ENCODE peak calls at places on chromosomes 3 and 15, in six cellular contexts. N is GM12891, G is GM12878, S is HepG2, X is K562, V is H1. U is an unnamed sample.

GRCh38 chr3:55407426-55407820 is 79.7 kb downstream of the WNT5A start:
- DNase-seq in S (no peak), X (no peak), V (no peak), N (no peak), G (no peak), U (no peak)

GRCh38 chr3:118817748-118818165 is 216.9 kb downstream of the IGSF11 start:
- DNase-seq in X (peak; percentile 33), S (peak; percentile 48), V (no peak), N (peak; percentile 11), G (no peak), U (no peak)

GRCh38 chr3:74268753-74269152 is 345.7 kb downstream of the CNTN3 start:
- DNase-seq in S (no peak), N (no peak), G (no peak), X (no peak), V (no peak), U (no peak)

GRCh38 chr3:164095279-164095678 is 983.0 kb downstream of the SI start:
- DNase-seq in N (no peak), S (no peak), V (no peak), G (no peak), X (no peak), U (no peak)

GRCh38 chr3:81864273-81864672 is 102.8 kb upstream of the GBE1 start:
- DNase-seq in S (no peak), N (no peak), X (no peak), G (no peak), V (no peak), U (no peak)

GRCh38 chr3:171453175-171453868 is 6.9 kb downstream of the TNIK start:
- DNase-seq in V (peak; percentile 83), N (no peak), X (peak; percentile 54), S (no peak), G (no peak), U (no peak)

GRCh38 chr15:56963126-56963525 is 44.7 kb downstream of the TCF12 start:
- DNase-seq in G (no peak), S (no peak), N (no peak), X (no peak), V (no peak), U (no peak)

GRCh38 chr3:138460536-138461205 is 26.3 kb downstream of the ESYT3 start:
- DNase-seq in X (no peak), G (no peak), V (peak; percentile 36), N (no peak), S (no peak), U (no peak)

GRCh38 chr15:55289573-55290360 is at the start of gene RAB27A:
- DNase-seq in N (peak; percentile 53), G (no peak), V (peak; percentile 82), X (peak; percentile 90), S (peak; percentile 64), U (peak; percentile 67)

GRCh38 chr3:179837374-179837773 is 184.5 kb downstream of the USP13 start:
- DNase-seq in S (no peak), X (no peak), N (no peak), V (no peak), G (no peak), U (no peak)

GRCh38 chr15:58332676-58333400 is 99.0 kb upstream of the LIPC start:
- DNase-seq in V (no peak), S (peak; percentile 77), X (no peak), G (no peak), N (no peak), U (no peak)

GRCh38 chr3:101229681-101230080 is 90.7 kb downstream of the IMPG2 start:
- DNase-seq in N (no peak), G (no peak), V (no peak), S (peak; percentile 8), X (no peak), U (no peak)

GRCh38 chr3:176514297-176514696 is 683.0 kb downstream of the TBL1XR1 start:
- DNase-seq in S (peak; percentile 64), N (no peak), G (no peak), V (peak; percentile 80), X (peak; percentile 79), U (no peak)

GRCh38 chr3:71111784-71112440 is 471.6 kb downstream of the FOXP1 start:
- DNase-seq in S (peak; percentile 55), N (no peak), G (no peak), V (no peak), X (no peak), U (no peak)

GRCh38 chr3:126450219-126450618 is 25.5 kb downstream of the ZXDC start:
- DNase-seq in N (no peak), X (no peak), S (no peak), G (no peak), V (peak; percentile 39), U (no peak)

GRCh38 chr3:192130534-192131132 is 596.7 kb downstream of the FGF12 start:
- DNase-seq in G (peak; percentile 13), N (no peak), V (peak; percentile 47), S (peak; percentile 42), X (peak; percentile 12), U (no peak)

GRCh38 chr3:12975748-12976522 is 97.3 kb downstream of the IQSEC1 start:
- DNase-seq in N (no peak), X (no peak), S (no peak), V (no peak), G (no peak), U (no peak)

GRCh38 chr15:73150831-73151230 is 98.6 kb downstream of the NEO1 start:
- DNase-seq in N (no peak), S (no peak), X (no peak), V (no peak), G (no peak), U (no peak)

GRCh38 chr3:197520311-197521276 is 35.2 kb downstream of the BDH1 start:
- DNase-seq in G (no peak), S (peak; percentile 96), V (peak; percentile 68), X (peak; percentile 65), N (no peak), U (no peak)

GRCh38 chr3:128623762-128624176 is 26.8 kb downstream of the RPN1 start:
- DNase-seq in G (no peak), V (no peak), X (no peak), N (no peak), S (no peak), U (no peak)

GRCh38 chr3:161149529-161149928 is 44.4 kb upstream of the B3GALNT1 start:
- DNase-seq in V (no peak), N (no peak), S (peak; percentile 3), G (no peak), X (no peak), U (no peak)

GRCh38 chr3:123559040-123559861 is 25.6 kb downstream of the HACD2 start:
- DNase-seq in V (no peak), S (peak; percentile 39), N (no peak), X (peak; percentile 36), G (no peak), U (no peak)

GRCh38 chr15:68639926-68640600 is 61.3 kb downstream of the CORO2B start:
- DNase-seq in G (no peak), N (no peak), X (no peak), S (no peak), V (no peak), U (no peak)

GRCh38 chr15:52331490-52332240 is 36.1 kb upstream of the MYO5C start:
- DNase-seq in S (peak; percentile 30), V (no peak), G (peak; percentile 87), X (no peak), N (peak; percentile 21), U (peak; percentile 21)

GRCh38 chr3:32366638-32367368 is 24.9 kb upstream of the CMTM7 start:
- DNase-seq in N (no peak), X (no peak), S (no peak), V (no peak), G (no peak), U (no peak)

GRCh38 chr3:81425198-81425868 is 336.1 kb downstream of the GBE1 start:
- DNase-seq in G (no peak), N (no peak), X (no peak), V (no peak), S (no peak), U (no peak)

GRCh38 chr15:22945071-22945470 is 35.1 kb downstream of the CYFIP1 start:
- DNase-seq in N (no peak), S (no peak), X (no peak), V (no peak), G (no peak), U (no peak)

GRCh38 chr15:60392986-60393811 is 4.6 kb downstream of the ANXA2 start:
- DNase-seq in X (peak; percentile 27), S (peak; percentile 99), G (no peak), N (no peak), V (no peak), U (no peak)
- TF ChIP-seq POLR2AphosphoS5 in X (no peak), S (no peak), G (no peak), N (no peak), V (no peak), U (no peak)

GRCh38 chr3:98099848-98100247 is 12.9 kb downstream of the OR5AC2 start:
- DNase-seq in S (no peak), X (no peak), N (no peak), V (no peak), G (no peak), U (no peak)
- TF ChIP-seq POLR2A in S (no peak), X (no peak), N (no peak), V (no peak), G (no peak), U (no peak)

GRCh38 chr3:33394403-33395054 is 45.7 kb downstream of the UBP1 start:
- DNase-seq in V (no peak), G (no peak), N (no peak), X (no peak), S (no peak), U (no peak)
- TF ChIP-seq TAF1 in V (no peak), G (no peak), N (no peak), X (no peak), S (no peak), U (no peak)

GRCh38 chr15:80081390-80081789 is 21.9 kb downstream of the ZFAND6 start:
- DNase-seq in V (no peak), G (no peak), N (no peak), X (no peak), S (no peak), U (no peak)
- TF ChIP-seq POLR2AphosphoS5 in V (no peak), G (no peak), N (no peak), X (no peak), S (no peak), U (peak; percentile 11)

GRCh38 chr3:150995510-150995909 is 23.0 kb upstream of the CLRN1 start:
- DNase-seq in G (no peak), X (no peak), S (no peak), N (no peak), V (no peak), U (no peak)
- TF ChIP-seq POLR2A in G (no peak), X (no peak), S (no peak), N (no peak), V (no peak), U (no peak)

GRCh38 chr3:48440590-48440958 is 517 bp downstream of the TMA7 start:
- DNase-seq in X (no peak), N (no peak), V (no peak), G (no peak), S (no peak), U (no peak)
- TF ChIP-seq TAF1 in X (no peak), N (no peak), V (no peak), G (no peak), S (no peak), U (no peak)

U was measured in GM12892.